ENCODE peak calls at places on chromosomes 6 and 20, in four cellular contexts. Q, A, H and C are unnamed samples.

GRCh38 chr20:57831326-57831991 is 121.6 kb upstream of the PMEPA1 start:
- DNase-seq in H (no peak), A (no peak), Q (no peak), C (no peak)

GRCh38 chr6:118680452-118681095 is 29.2 kb upstream of the CEP85L start:
- DNase-seq in A (no peak), Q (no peak), H (no peak), C (no peak)

GRCh38 chr6:3726421-3726820 is 25.1 kb downstream of the PXDC1 start:
- DNase-seq in H (no peak), Q (no peak), A (no peak), C (no peak)

GRCh38 chr20:40630723-40631631 is 58.1 kb downstream of the MAFB start:
- DNase-seq in H (peak), Q (no peak), A (no peak), C (no peak)

GRCh38 chr6:35725721-35726438 is 11.0 kb upstream of the ARMC12 start:
- DNase-seq in H (peak), A (no peak), Q (peak), C (no peak)

GRCh38 chr6:147131728-147132127 is 72.5 kb upstream of the STXBP5 start:
- DNase-seq in H (no peak), Q (no peak), A (no peak), C (no peak)

GRCh38 chr20:33281550-33282146 is 1.4 kb upstream of the BPIFB1 start:
- DNase-seq in A (no peak), H (no peak), Q (no peak), C (no peak)

GRCh38 chr6:26531897-26532296 is 6.3 kb upstream of the HMGN4 start:
- DNase-seq in H (no peak), Q (no peak), A (no peak), C (no peak)

GRCh38 chr6:132065556-132065955 is 114.4 kb upstream of the CCN2 start:
- DNase-seq in Q (no peak), H (peak), A (no peak), C (no peak)

GRCh38 chr20:52103469-52103910 is 88.1 kb downstream of the ZFP64 start:
- DNase-seq in Q (no peak), A (peak), H (no peak), C (no peak)

GRCh38 chr6:134080171-134080795 is 27.9 kb upstream of the SLC2A12 start:
- DNase-seq in Q (no peak), A (no peak), H (peak), C (no peak)

GRCh38 chr6:169960891-169961611 is 209.6 kb downstream of the ERMARD start:
- DNase-seq in Q (peak), H (no peak), A (no peak), C (no peak)

GRCh38 chr20:45282700-45283528 is 23.7 kb upstream of the RBPJL start:
- DNase-seq in A (no peak), Q (no peak), H (peak), C (no peak)

GRCh38 chr6:111113731-111114438 is 26.6 kb downstream of the SLC16A10 start:
- DNase-seq in H (no peak), A (peak), Q (no peak), C (no peak)

GRCh38 chr6:15433517-15433874 is 187.6 kb downstream of the JARID2 start:
- DNase-seq in A (no peak), Q (no peak), H (no peak), C (no peak)

GRCh38 chr6:15434263-15434662 is 188.4 kb downstream of the JARID2 start:
- DNase-seq in Q (no peak), H (no peak), A (no peak), C (no peak)

GRCh38 chr6:15435468-15435867 is 189.6 kb downstream of the JARID2 start:
- DNase-seq in A (no peak), H (no peak), Q (no peak), C (no peak)

GRCh38 chr6:15436451-15436850 is 190.6 kb downstream of the JARID2 start:
- DNase-seq in Q (no peak), H (no peak), A (no peak), C (no peak)

GRCh38 chr6:15434823-15435380 is 189.0 kb downstream of the JARID2 start:
- DNase-seq in H (no peak), Q (no peak), A (no peak), C (no peak)
- H3K9ac ChIP-seq in H (no peak), Q (no peak), A (no peak), C (no peak)

GRCh38 chr20:62952373-62953166 is at the start of gene SLC17A9:
- DNase-seq in H (no peak), A (no peak), Q (peak), C (peak)
- H3K9ac ChIP-seq in H (no peak), A (peak), Q (peak), C (peak)

DNA sequence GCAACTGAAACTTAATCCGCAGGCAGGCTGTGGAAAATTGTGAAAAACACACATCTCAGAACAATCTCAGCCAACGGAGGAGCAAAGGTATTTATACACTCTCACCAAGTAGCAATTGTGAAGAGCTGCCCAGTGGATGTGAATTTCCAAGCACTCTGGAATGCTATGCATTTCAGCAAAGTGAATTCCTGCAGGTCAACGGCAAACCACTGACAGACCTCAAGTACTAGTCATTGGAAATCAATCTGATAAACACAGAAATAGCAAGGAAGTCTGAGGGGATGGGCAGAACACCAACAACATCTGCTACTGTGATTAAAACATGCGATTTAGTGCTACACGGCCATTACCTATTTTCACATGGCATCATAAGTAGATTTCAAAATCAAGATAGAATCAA is 429.1 kb downstream of the HTR1B start:
- DNase-seq in H (peak), Q (no peak), A (peak), C (no peak)
- H3K9ac ChIP-seq in H (no peak), Q (no peak), A (no peak), C (no peak)

GRCh38 chr6:49118475-49118874 is 344.6 kb downstream of the MMUT start:
- DNase-seq in Q (no peak), A (no peak), H (no peak), C (no peak)

DNA sequence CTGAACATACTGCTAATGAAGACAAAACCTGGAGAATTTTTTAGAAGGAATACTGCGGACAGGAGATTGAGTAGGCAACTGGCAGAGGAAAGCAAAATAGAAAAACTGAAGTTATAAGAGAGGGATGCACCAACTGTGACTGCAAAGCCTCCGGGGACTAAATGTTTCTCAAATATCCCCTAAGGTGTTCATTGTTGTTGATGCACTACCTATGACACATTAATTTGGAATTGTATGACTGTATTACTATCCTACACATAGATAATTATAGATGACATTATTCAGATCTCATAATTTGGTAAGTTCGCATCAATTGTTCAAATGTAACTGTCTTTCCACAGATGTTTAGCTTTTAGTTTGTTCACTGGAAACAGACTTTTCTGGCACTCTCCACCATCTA is 341.1 kb downstream of the MMUT start:
- DNase-seq in A (no peak), H (peak), Q (no peak), C (no peak)
- H3K9ac ChIP-seq in A (no peak), H (no peak), Q (no peak), C (no peak)